ENCODE peak calls at places on chromosomes 6 and 20, in seven cellular contexts. Z is right atrium auricular region; B is fibroblast of mammary gland; A is fibroblast of the aortic adventitia; N is lower leg skin; T is choroid plexus epithelial cell; Q is CD4-positive, alpha-beta T cell. E is an unnamed sample.

GRCh38 chr6:147203311-147204059 is 732 bp upstream of the STXBP5 start:
- DNase-seq in Q (peak; percentile 63), N (peak; percentile 90), B (peak; percentile 68), T (peak; percentile 83), Z (no peak), A (peak; percentile 78), E (peak; percentile 60)

GRCh38 chr6:146381486-146381885 is 162.1 kb upstream of the RAB32 start:
- DNase-seq in T (peak; percentile 17), B (no peak), N (no peak), Q (no peak), A (no peak), Z (no peak), E (no peak)

GRCh38 chr20:23180451-23180921 is 94.4 kb upstream of the CD93 start:
- DNase-seq in A (no peak), T (peak; percentile 69), B (no peak), N (no peak), Z (no peak), Q (no peak), E (no peak)

GRCh38 chr6:33178755-33179475 is 13.4 kb downstream of the COL11A2 start:
- DNase-seq in B (no peak), N (no peak), T (no peak), Z (no peak), A (no peak), Q (no peak), E (no peak)

GRCh38 chr6:31402324-31403282 is 792 bp upstream of the MICA start:
- DNase-seq in A (peak; percentile 24), T (peak; percentile 35), Q (peak; percentile 16), N (no peak), B (peak; percentile 41), Z (no peak), E (no peak)

GRCh38 chr6:159617444-159617843 is 75.6 kb downstream of the SOD2 start:
- DNase-seq in Q (no peak), Z (no peak), N (no peak), A (no peak), T (no peak), B (no peak), E (no peak)

GRCh38 chr6:147712841-147713240 is 204.4 kb downstream of the SAMD5 start:
- DNase-seq in N (no peak), B (no peak), Q (no peak), Z (no peak), A (no peak), T (peak; percentile 54), E (no peak)

GRCh38 chr20:35891375-35891774 is 62.9 kb downstream of the SCAND1 start:
- DNase-seq in Z (no peak), B (peak; percentile 77), N (no peak), T (peak; percentile 62), Q (no peak), A (no peak), E (no peak)

GRCh38 chr6:16472349-16473069 is 234.1 kb downstream of the GMPR start:
- DNase-seq in Z (no peak), Q (no peak), A (peak; percentile 84), N (no peak), B (peak; percentile 46), T (peak; percentile 76), E (no peak)

GRCh38 chr6:18883268-18883667 is 496.1 kb downstream of the RNF144B start:
- DNase-seq in N (no peak), B (no peak), T (no peak), Q (no peak), Z (no peak), A (no peak), E (no peak)

GRCh38 chr6:24949020-24949569 is 13.3 kb upstream of the RIPOR2 start:
- DNase-seq in Q (peak; percentile 55), Z (no peak), N (no peak), B (no peak), T (no peak), A (no peak), E (no peak)

GRCh38 chr6:125699591-125699990 is 49.8 kb upstream of the HEY2 start:
- DNase-seq in T (no peak), B (no peak), N (no peak), A (no peak), Z (no peak), Q (no peak), E (no peak)

GRCh38 chr6:77466055-77467028 is 3.1 kb upstream of the HTR1B start:
- DNase-seq in T (peak; percentile 83), N (no peak), A (peak; percentile 61), Z (no peak), B (peak; percentile 76), Q (no peak), E (peak; percentile 66)

GRCh38 chr6:11972806-11973205 is 39.3 kb upstream of the HIVEP1 start:
- DNase-seq in B (peak; percentile 20), T (peak; percentile 14), A (no peak), Z (no peak), N (no peak), Q (no peak), E (no peak)

GRCh38 chr20:62906647-62907375 is 19.5 kb downstream of the DIDO1 start:
- DNase-seq in A (no peak), Q (no peak), T (no peak), B (no peak), Z (no peak), N (no peak), E (no peak)

GRCh38 chr6:150613269-150613668 is 13.6 kb downstream of the PLEKHG1 start:
- DNase-seq in Q (no peak), N (no peak), A (no peak), B (no peak), T (no peak), Z (no peak), E (no peak)

GRCh38 chr20:49775229-49775693 is 37.4 kb upstream of the SLC9A8 start:
- DNase-seq in Z (peak; percentile 74), Q (no peak), T (peak; percentile 86), N (no peak), A (peak; percentile 85), B (peak; percentile 89), E (peak; percentile 30)

GRCh38 chr20:13458860-13459451 is 179.8 kb downstream of the TASP1 start:
- DNase-seq in Q (no peak), T (peak; percentile 79), Z (no peak), A (peak; percentile 66), N (no peak), B (peak; percentile 59), E (no peak)

GRCh38 chr6:131972761-131973160 is 21.6 kb upstream of the CCN2 start:
- DNase-seq in Z (no peak), Q (no peak), T (no peak), B (no peak), N (no peak), A (peak; percentile 74), E (no peak)

GRCh38 chr20:49569403-49570115 is 1.6 kb upstream of the PTGIS start:
- DNase-seq in A (peak; percentile 94), T (peak; percentile 52), B (no peak), Z (peak; percentile 58), N (peak; percentile 72), Q (no peak), E (no peak)

GRCh38 chr6:841569-841968 is 148.6 kb upstream of the EXOC2 start:
- DNase-seq in B (no peak), Q (no peak), T (no peak), N (no peak), Z (no peak), A (no peak), E (no peak)

GRCh38 chr6:78962458-78962857 is 95.1 kb downstream of the IRAK1BP1 start:
- DNase-seq in T (no peak), Z (no peak), N (no peak), B (no peak), Q (no peak), A (no peak), E (no peak)

GRCh38 chr6:152874846-152875568 is 107.8 kb downstream of the FBXO5 start:
- DNase-seq in T (no peak), A (no peak), B (no peak), N (no peak), Z (no peak), Q (no peak), E (no peak)

GRCh38 chr6:71056656-71057055 is 99.8 kb upstream of the B3GAT2 start:
- DNase-seq in Z (no peak), T (peak; percentile 43), Q (no peak), B (no peak), N (no peak), A (no peak), E (no peak)

GRCh38 chr6:31004285-31004684 is 6.0 kb upstream of the MUC22 start:
- DNase-seq in T (no peak), B (no peak), Z (no peak), N (no peak), Q (no peak), A (no peak), E (no peak)

GRCh38 chr6:12351672-12352071 is 61.5 kb downstream of the EDN1 start:
- DNase-seq in Q (no peak), Z (no peak), B (no peak), A (no peak), T (no peak), N (no peak), E (no peak)

GRCh38 chr6:45808917-45809316 is 206.7 kb downstream of the CLIC5 start:
- DNase-seq in T (no peak), B (no peak), N (no peak), Z (no peak), A (no peak), Q (no peak), E (no peak)

GRCh38 chr20:46709459-46710148 is at the start of gene SLC2A10:
- DNase-seq in T (peak; percentile 52), Z (peak; percentile 63), B (peak; percentile 55), Q (no peak), A (peak; percentile 38), N (peak; percentile 94), E (peak; percentile 65)

GRCh38 chr6:44932651-44933091 is 395.5 kb upstream of the RUNX2 start:
- DNase-seq in Z (no peak), N (no peak), B (no peak), A (no peak), Q (peak; percentile 18), T (no peak), E (no peak)

GRCh38 chr6:14369717-14370116 is 252.1 kb downstream of the CD83 start:
- DNase-seq in N (no peak), Q (no peak), B (no peak), T (no peak), Z (no peak), A (no peak), E (no peak)
- TF ChIP-seq CTCF in N (no peak), Q (no peak), B (no peak), T (no peak), Z (no peak), A (no peak), E (no peak)

GRCh38 chr6:34556031-34556471 is at the start of gene SPDEF:
- DNase-seq in T (peak; percentile 21), Z (no peak), A (no peak), Q (no peak), B (no peak), N (no peak), E (no peak)
- TF ChIP-seq CTCF in T (no peak), Z (no peak), A (no peak), Q (no peak), B (no peak), N (no peak), E (no peak)

GRCh38 chr20:8523684-8524083 is 391.6 kb downstream of the PLCB1 start:
- DNase-seq in N (no peak), Q (no peak), B (no peak), T (peak; percentile 23), A (no peak), Z (no peak), E (no peak)
- TF ChIP-seq CTCF in N (no peak), Q (no peak), B (peak; percentile 14), T (peak; percentile 42), A (no peak), Z (peak; percentile 50), E (no peak)

GRCh38 chr6:126983779-126984178 is 134.7 kb upstream of the RSPO3 start:
- DNase-seq in Z (no peak), Q (no peak), A (no peak), B (no peak), T (no peak), N (no peak), E (no peak)
- TF ChIP-seq CTCF in Z (no peak), Q (no peak), A (no peak), B (no peak), T (no peak), N (no peak), E (no peak)

E was measured in neural crest cell.